ENCODE peak calls at places on chromosomes 2 and 18, in four cellular contexts. C is astrocyte of the spinal cord; E is Kasumi-1; V is activated CD4-positive, CD25-positive, alpha-beta regulatory T cell. Z is an unnamed sample.

GRCh38 chr2:240333985-240334384 is 101.5 kb upstream of the GPC1 start:
- DNase-seq in C (no peak), E (no peak), V (no peak), Z (no peak)

GRCh38 chr2:75277111-75277510 is 77.8 kb upstream of the TACR1 start:
- DNase-seq in C (peak; percentile 54), E (no peak), V (no peak), Z (no peak)

GRCh38 chr2:43368483-43369385 is 142.3 kb upstream of the ZFP36L2 start:
- DNase-seq in C (peak; percentile 28), E (no peak), V (no peak), Z (no peak)

GRCh38 chr2:112831956-112832567 is 4.5 kb downstream of the IL1B start:
- DNase-seq in C (no peak), E (peak; percentile 46), V (no peak), Z (no peak)

GRCh38 chr2:240857039-240858008 is 11.3 kb upstream of the AGXT start:
- DNase-seq in C (no peak), E (no peak), V (no peak), Z (no peak)

GRCh38 chr2:3001595-3002184 is 375.9 kb downstream of the EIPR1 start:
- DNase-seq in C (no peak), E (no peak), V (no peak), Z (peak; percentile 18)

GRCh38 chr2:219408101-219409030 is 9.8 kb upstream of the DES start:
- DNase-seq in C (no peak), E (no peak), V (no peak), Z (no peak)

GRCh38 chr2:740446-741293 is 63.5 kb upstream of the TMEM18 start:
- DNase-seq in C (peak; percentile 99), E (no peak), V (peak; percentile 19), Z (no peak)

GRCh38 chr2:231124833-231125232 is at the start of gene HTR2B:
- DNase-seq in C (no peak), E (no peak), V (no peak), Z (no peak)

GRCh38 chr18:58409802-58410445 is 219.0 kb downstream of the ALPK2 start:
- DNase-seq in C (no peak), E (no peak), V (no peak), Z (no peak)

GRCh38 chr2:119759451-119760236 is at the start of gene PTPN4:
- DNase-seq in C (peak; percentile 99), E (peak; percentile 98), V (peak; percentile 93), Z (peak; percentile 99)

GRCh38 chr2:19409001-19409400 is 50.6 kb upstream of the OSR1 start:
- DNase-seq in C (no peak), E (no peak), V (no peak), Z (no peak)

GRCh38 chr2:20635698-20636584 is 15.0 kb downstream of the HS1BP3 start:
- DNase-seq in C (peak; percentile 82), E (peak; percentile 6), V (no peak), Z (peak; percentile 49)